ENCODE peak calls at places on chromosomes 13 and 19, in seven cellular contexts. One of them, this sample, is unnamed.

GRCh38 chr13:32734511-32734910 is 148.3 kb downstream of the PDS5B start:
- DNase-seq in GM03348: peak
- DNase-seq in HCEC 1CT: peak
- DNase-seq in tibial nerve: peak
- DNase-seq in HEK293T: peak
- DNase-seq in stimulated activated CD4-positive, alpha-beta T cell treated with anti-CD3 and anti-CD28 coated beads, Interleukin-4, amount 100 ng/mL, for 4 hours: no peak
- DNase-seq in AG04450: peak
- DNase-seq in this sample: peak

GRCh38 chr19:5358173-5358800 is 17.7 kb upstream of the PTPRS start:
- DNase-seq in GM03348: no peak
- DNase-seq in HCEC 1CT: no peak
- DNase-seq in tibial nerve: no peak
- DNase-seq in HEK293T: peak
- DNase-seq in stimulated activated CD4-positive, alpha-beta T cell treated with anti-CD3 and anti-CD28 coated beads, Interleukin-4, amount 100 ng/mL, for 4 hours: no peak
- DNase-seq in AG04450: no peak
- DNase-seq in this sample: no peak

GRCh38 chr13:48160879-48161278 is 66.0 kb upstream of the MED4 start:
- DNase-seq in GM03348: peak
- DNase-seq in HCEC 1CT: peak
- DNase-seq in tibial nerve: peak
- DNase-seq in HEK293T: no peak
- DNase-seq in stimulated activated CD4-positive, alpha-beta T cell treated with anti-CD3 and anti-CD28 coated beads, Interleukin-4, amount 100 ng/mL, for 4 hours: no peak
- DNase-seq in AG04450: no peak
- DNase-seq in this sample: peak

GRCh38 chr19:39410620-39411005 is 1.9 kb upstream of the PLEKHG2 start:
- DNase-seq in GM03348: no peak
- DNase-seq in HCEC 1CT: peak
- DNase-seq in tibial nerve: no peak
- DNase-seq in HEK293T: no peak
- DNase-seq in stimulated activated CD4-positive, alpha-beta T cell treated with anti-CD3 and anti-CD28 coated beads, Interleukin-4, amount 100 ng/mL, for 4 hours: no peak
- DNase-seq in AG04450: no peak
- DNase-seq in this sample: no peak

GRCh38 chr13:29883941-29884518 is 33.6 kb upstream of the UBL3 start:
- DNase-seq in GM03348: no peak
- DNase-seq in HCEC 1CT: no peak
- DNase-seq in tibial nerve: no peak
- DNase-seq in HEK293T: no peak
- DNase-seq in stimulated activated CD4-positive, alpha-beta T cell treated with anti-CD3 and anti-CD28 coated beads, Interleukin-4, amount 100 ng/mL, for 4 hours: no peak
- DNase-seq in AG04450: no peak
- DNase-seq in this sample: no peak

GRCh38 chr13:114019367-114019766 is 45.5 kb upstream of the C13orf46 start:
- DNase-seq in GM03348: peak
- DNase-seq in HCEC 1CT: no peak
- DNase-seq in tibial nerve: no peak
- DNase-seq in HEK293T: peak
- DNase-seq in stimulated activated CD4-positive, alpha-beta T cell treated with anti-CD3 and anti-CD28 coated beads, Interleukin-4, amount 100 ng/mL, for 4 hours: peak
- DNase-seq in AG04450: no peak
- DNase-seq in this sample: no peak

GRCh38 chr19:3249408-3249807 is 24.9 kb downstream of the CELF5 start:
- DNase-seq in GM03348: no peak
- DNase-seq in HCEC 1CT: no peak
- DNase-seq in tibial nerve: no peak
- DNase-seq in HEK293T: peak
- DNase-seq in stimulated activated CD4-positive, alpha-beta T cell treated with anti-CD3 and anti-CD28 coated beads, Interleukin-4, amount 100 ng/mL, for 4 hours: no peak
- DNase-seq in AG04450: no peak
- DNase-seq in this sample: no peak

GRCh38 chr19:6374179-6374709 is 1.5 kb downstream of the PSPN start:
- DNase-seq in GM03348: no peak
- DNase-seq in HCEC 1CT: no peak
- DNase-seq in tibial nerve: no peak
- DNase-seq in HEK293T: no peak
- DNase-seq in stimulated activated CD4-positive, alpha-beta T cell treated with anti-CD3 and anti-CD28 coated beads, Interleukin-4, amount 100 ng/mL, for 4 hours: no peak
- DNase-seq in AG04450: no peak
- DNase-seq in this sample: no peak

GRCh38 chr19:39064405-39064804 is 19.8 kb upstream of the ACP7 start:
- DNase-seq in GM03348: no peak
- DNase-seq in HCEC 1CT: no peak
- DNase-seq in tibial nerve: no peak
- DNase-seq in HEK293T: no peak
- DNase-seq in stimulated activated CD4-positive, alpha-beta T cell treated with anti-CD3 and anti-CD28 coated beads, Interleukin-4, amount 100 ng/mL, for 4 hours: no peak
- DNase-seq in AG04450: no peak
- DNase-seq in this sample: no peak

GRCh38 chr19:13164370-13165090 is 14.3 kb downstream of the IER2 start:
- DNase-seq in GM03348: peak
- DNase-seq in HCEC 1CT: peak
- DNase-seq in tibial nerve: no peak
- DNase-seq in HEK293T: peak
- DNase-seq in stimulated activated CD4-positive, alpha-beta T cell treated with anti-CD3 and anti-CD28 coated beads, Interleukin-4, amount 100 ng/mL, for 4 hours: peak
- DNase-seq in AG04450: no peak
- DNase-seq in this sample: no peak

GRCh38 chr13:36130542-36131214 is 504 bp downstream of the DCLK1 start:
- DNase-seq in GM03348: peak
- DNase-seq in HCEC 1CT: no peak
- DNase-seq in tibial nerve: peak
- DNase-seq in HEK293T: peak
- DNase-seq in stimulated activated CD4-positive, alpha-beta T cell treated with anti-CD3 and anti-CD28 coated beads, Interleukin-4, amount 100 ng/mL, for 4 hours: no peak
- DNase-seq in AG04450: no peak
- DNase-seq in this sample: no peak

GRCh38 chr13:73945371-73945770 is 188.8 kb downstream of the KLF12 start:
- DNase-seq in GM03348: peak
- DNase-seq in HCEC 1CT: peak
- DNase-seq in tibial nerve: no peak
- DNase-seq in HEK293T: no peak
- DNase-seq in stimulated activated CD4-positive, alpha-beta T cell treated with anti-CD3 and anti-CD28 coated beads, Interleukin-4, amount 100 ng/mL, for 4 hours: no peak
- DNase-seq in AG04450: no peak
- DNase-seq in this sample: no peak

GRCh38 chr13:109700176-109700575 is 86.2 kb downstream of the IRS2 start:
- DNase-seq in GM03348: peak
- DNase-seq in HCEC 1CT: peak
- DNase-seq in tibial nerve: peak
- DNase-seq in HEK293T: no peak
- DNase-seq in stimulated activated CD4-positive, alpha-beta T cell treated with anti-CD3 and anti-CD28 coated beads, Interleukin-4, amount 100 ng/mL, for 4 hours: no peak
- DNase-seq in AG04450: no peak
- DNase-seq in this sample: no peak